ENCODE peak calls at places on chromosomes 3 and 15, in four cellular contexts. W is fibroblast of mammary gland, S is epithelial cell of esophagus, Y is foreskin fibroblast. V is an unnamed sample.

GRCh38 chr3:194423317-194423716 is 24.3 kb upstream of the GP5 start:
- DNase-seq in W (peak), S (no peak), Y (no peak), V (no peak)

GRCh38 chr15:73716417-73716816 is 32.2 kb downstream of the CD276 start:
- DNase-seq in W (no peak), S (no peak), Y (no peak), V (no peak)

GRCh38 chr3:18968120-18968519 is 180.2 kb upstream of the KCNH8 start:
- DNase-seq in W (no peak), S (peak), Y (no peak), V (no peak)

GRCh38 chr3:124860599-124860998 is 26.6 kb downstream of the ITGB5 start:
- DNase-seq in W (peak), S (peak), Y (peak), V (peak)

GRCh38 chr3:127822166-127822835 is at the start of gene MGLL:
- DNase-seq in W (peak), S (peak), Y (no peak), V (peak)

GRCh38 chr3:124512881-124513609 is 217.2 kb upstream of the UMPS start:
- DNase-seq in W (no peak), S (no peak), Y (no peak), V (no peak)

GRCh38 chr3:140338916-140339315 is 338.9 kb upstream of the TRIM42 start:
- DNase-seq in W (no peak), S (no peak), Y (no peak), V (no peak)

GRCh38 chr15:56798639-56799038 is 65.3 kb upstream of the ZNF280D start:
- DNase-seq in W (peak), S (peak), Y (no peak), V (no peak)

GRCh38 chr3:49903451-49904424 is at the start of gene MST1R:
- DNase-seq in W (peak), S (peak), Y (no peak), V (no peak)

GRCh38 chr15:31482122-31482922 is 155.7 kb downstream of the KLF13 start:
- DNase-seq in W (no peak), S (no peak), Y (no peak), V (no peak)

DNA sequence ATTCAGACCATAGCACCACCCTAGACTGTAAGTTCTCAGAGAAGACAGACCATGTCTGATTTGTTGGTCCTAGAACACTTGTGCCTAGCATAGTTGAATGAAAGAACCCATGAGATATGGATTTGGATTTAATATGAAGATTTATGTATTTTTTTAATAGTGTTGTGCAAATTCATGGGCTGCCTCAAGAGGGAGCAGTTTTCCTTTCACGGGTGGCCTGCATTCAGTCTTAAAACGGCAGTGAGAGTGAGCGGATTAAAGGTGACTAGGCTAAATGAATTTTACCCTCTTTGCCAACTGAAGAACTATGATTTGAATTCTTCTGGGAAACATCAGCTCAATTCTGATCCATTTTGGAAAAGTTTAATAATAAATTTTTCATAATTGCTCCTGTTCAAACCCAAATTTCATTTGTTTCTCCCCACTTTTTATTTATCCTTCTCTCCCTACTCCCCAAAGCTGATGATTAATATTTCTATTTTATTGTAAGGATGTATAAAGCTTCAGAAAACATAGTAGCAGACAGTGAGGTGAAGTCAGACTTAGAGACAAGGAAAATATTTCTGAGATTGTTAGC is 67.3 kb downstream of the MORC1 start:
- DNase-seq in W (peak), S (peak), Y (no peak), V (no peak)
- TF ChIP-seq CTCF in W (peak), S (peak), Y (peak), V (peak)

GRCh38 chr3:138914870-138915502 is 32.0 kb downstream of the FOXL2 start:
- DNase-seq in W (peak), S (peak), Y (peak), V (peak)

GRCh38 chr3:138912237-138912636 is 34.7 kb downstream of the FOXL2 start:
- DNase-seq in W (no peak), S (no peak), Y (peak), V (no peak)

GRCh38 chr3:138919304-138919703 is 27.6 kb downstream of the FOXL2 start:
- DNase-seq in W (no peak), S (no peak), Y (no peak), V (no peak)

GRCh38 chr3:138916824-138917223 is 30.1 kb downstream of the FOXL2 start:
- DNase-seq in W (no peak), S (peak), Y (no peak), V (no peak)

GRCh38 chr3:138915503-138916498 is 31.1 kb downstream of the FOXL2 start:
- DNase-seq in W (peak), S (peak), Y (peak), V (peak)
- TF ChIP-seq CTCF in W (peak), S (peak), Y (peak), V (peak)

GRCh38 chr3:4816306-4816705 is 162.9 kb upstream of the BHLHE40 start:
- DNase-seq in W (no peak), S (no peak), Y (no peak), V (no peak)
- TF ChIP-seq CTCF in W (no peak), S (no peak), Y (no peak), V (no peak)

GRCh38 chr3:150545419-150546225 is 674 bp downstream of the SERP1 start:
- DNase-seq in W (peak), S (peak), Y (no peak), V (peak)
- TF ChIP-seq CTCF in W (no peak), S (peak), Y (no peak), V (no peak)

DNA sequence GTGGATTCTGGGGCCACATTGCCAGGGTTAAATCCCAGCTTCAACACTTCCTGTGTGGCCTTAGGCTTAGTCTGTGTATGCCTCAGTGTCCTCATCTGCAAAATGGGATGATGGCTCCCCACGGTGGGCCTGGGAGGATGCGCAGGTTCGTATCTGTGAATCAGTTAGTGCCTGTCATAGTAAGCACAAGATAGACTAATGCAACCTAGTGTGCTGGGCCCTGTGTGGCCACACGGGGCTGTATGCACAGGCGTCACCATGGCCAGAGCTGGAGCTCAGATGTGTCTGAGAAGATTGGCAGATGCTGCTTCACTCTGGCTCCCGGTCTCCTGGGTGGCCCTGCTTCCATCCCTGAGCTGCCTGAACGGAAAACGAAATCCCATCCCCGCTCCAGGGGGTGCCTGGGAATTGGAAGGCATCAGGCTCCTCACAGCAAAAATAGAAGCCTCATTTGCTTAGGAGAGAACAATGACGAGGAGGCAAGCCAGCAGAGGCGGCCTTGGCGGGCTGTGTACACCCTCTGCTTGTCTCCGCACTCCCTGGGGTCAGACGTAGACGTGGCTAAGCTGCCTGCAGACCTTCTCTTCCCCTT is 103.6 kb downstream of the APBA2 start:
- DNase-seq in W (no peak), S (no peak), Y (no peak), V (no peak)
- TF ChIP-seq CTCF in W (no peak), S (peak), Y (no peak), V (peak)

GRCh38 chr3:153513236-153513635 is 351.2 kb downstream of the RAP2B start:
- DNase-seq in W (peak), S (peak), Y (no peak), V (no peak)
- TF ChIP-seq CTCF in W (peak), S (peak), Y (peak), V (peak)

GRCh38 chr3:58986654-58987053 is 63.2 kb downstream of the CFAP20DC start:
- DNase-seq in W (no peak), S (no peak), Y (no peak), V (no peak)
- TF ChIP-seq CTCF in W (no peak), S (no peak), Y (no peak), V (no peak)

GRCh38 chr3:48218537-48218936 is 4.8 kb upstream of the CAMP start:
- DNase-seq in W (no peak), S (no peak), Y (no peak), V (no peak)
- TF ChIP-seq CTCF in W (no peak), S (no peak), Y (no peak), V (no peak)

DNA sequence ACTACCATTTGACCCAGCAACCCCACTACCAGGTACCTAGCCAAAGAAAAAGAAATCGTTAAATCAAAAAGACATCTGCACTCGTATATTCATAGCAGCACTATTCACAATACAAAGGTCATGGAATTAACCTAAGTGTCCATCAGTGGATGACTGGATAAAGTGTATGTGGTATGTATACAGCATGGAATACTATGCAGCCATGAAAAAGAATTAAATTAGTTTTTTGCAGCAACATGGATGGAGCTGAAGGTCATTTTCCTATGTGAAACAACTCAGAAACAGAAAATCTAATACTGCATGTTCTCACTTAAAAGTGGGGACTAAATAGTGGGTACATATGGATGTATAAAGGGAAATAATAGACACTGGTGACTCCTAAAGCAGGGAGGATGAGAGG is 175.2 kb downstream of the ZIC4 start:
- DNase-seq in W (no peak), S (no peak), Y (no peak), V (no peak)
- TF ChIP-seq CTCF in W (no peak), S (no peak), Y (no peak), V (no peak)

DNA sequence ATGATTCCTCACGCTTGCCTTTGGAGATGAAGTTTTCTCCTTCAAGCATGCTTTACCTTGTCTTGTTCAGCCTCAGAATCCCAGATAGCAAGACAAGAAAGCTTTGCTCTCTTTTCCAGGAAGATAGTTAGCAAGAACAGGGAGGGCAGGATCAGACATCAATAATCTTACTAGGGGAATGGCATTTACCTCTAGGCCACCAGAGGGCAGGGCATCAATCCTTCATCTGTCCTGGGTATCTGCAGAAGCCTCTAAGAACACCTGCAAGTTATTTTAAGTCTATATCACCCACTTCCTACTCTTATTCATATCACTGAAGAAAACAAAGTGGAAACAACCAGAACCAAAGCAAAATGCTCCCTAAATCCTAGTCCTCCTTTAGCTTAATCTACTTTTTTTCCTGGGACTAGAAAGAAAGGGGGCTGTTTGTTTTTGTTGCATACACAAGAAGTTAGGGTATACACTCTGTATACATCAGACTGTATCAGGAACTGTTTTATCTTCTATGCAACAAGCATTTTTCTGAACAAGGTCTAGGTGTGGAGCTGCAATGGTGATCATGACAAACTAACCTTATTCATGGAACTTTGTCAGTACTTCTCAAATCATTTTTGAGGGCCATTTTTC is 862.5 kb downstream of the CADM2 start:
- DNase-seq in W (no peak), S (peak), Y (no peak), V (no peak)
- TF ChIP-seq CTCF in W (peak), S (peak), Y (no peak), V (peak)

V was measured in HFFc6.